ENCODE peak calls at places on chromosomes 3 and 15, in seven cellular contexts. One of them, this sample, is unnamed. For H3K4me1, the result is how much of the 10 kb centered on the place peaks cover.

GRCh38 chr15:84955089-84955848 is 26.4 kb upstream of the PDE8A start:
- DNase-seq in heart right ventricle: peak
- DNase-seq in right atrium auricular region: peak
- DNase-seq in H9: peak
- DNase-seq in upper lobe of right lung: peak
- DNase-seq in mammary epithelial cell: peak
- DNase-seq in HepG2: peak
- DNase-seq in this sample: peak

GRCh38 chr3:17744693-17745092 is 2.3 kb upstream of the TBC1D5 start:
- DNase-seq in heart right ventricle: no peak
- DNase-seq in HepG2: no peak
- DNase-seq in upper lobe of right lung: no peak
- DNase-seq in right atrium auricular region: no peak
- DNase-seq in H9: no peak
- DNase-seq in mammary epithelial cell: no peak
- DNase-seq in this sample: no peak

GRCh38 chr3:144737281-144737680 is 765.7 kb downstream of the DIPK2A start:
- DNase-seq in H9: no peak
- DNase-seq in right atrium auricular region: no peak
- DNase-seq in heart right ventricle: no peak
- DNase-seq in HepG2: no peak
- DNase-seq in upper lobe of right lung: no peak
- DNase-seq in mammary epithelial cell: no peak
- DNase-seq in this sample: no peak

GRCh38 chr3:96233679-96234078 is 580.7 kb upstream of the EPHA6 start:
- DNase-seq in mammary epithelial cell: no peak
- DNase-seq in heart right ventricle: no peak
- DNase-seq in HepG2: no peak
- DNase-seq in H9: no peak
- DNase-seq in right atrium auricular region: no peak
- DNase-seq in upper lobe of right lung: no peak
- DNase-seq in this sample: no peak

GRCh38 chr3:13045904-13046568 is 27.2 kb downstream of the IQSEC1 start:
- DNase-seq in heart right ventricle: no peak
- DNase-seq in upper lobe of right lung: no peak
- DNase-seq in mammary epithelial cell: no peak
- DNase-seq in HepG2: no peak
- DNase-seq in right atrium auricular region: no peak
- DNase-seq in H9: no peak
- DNase-seq in this sample: no peak

GRCh38 chr3:15977089-15977488 is 179.3 kb upstream of the ANKRD28 start:
- DNase-seq in upper lobe of right lung: no peak
- DNase-seq in right atrium auricular region: no peak
- DNase-seq in H9: no peak
- DNase-seq in heart right ventricle: no peak
- DNase-seq in mammary epithelial cell: no peak
- DNase-seq in HepG2: no peak
- DNase-seq in this sample: no peak

GRCh38 chr15:51675234-51675633 is 6.1 kb upstream of the SCG3 start:
- DNase-seq in heart right ventricle: no peak
- DNase-seq in mammary epithelial cell: no peak
- DNase-seq in right atrium auricular region: no peak
- DNase-seq in HepG2: no peak
- DNase-seq in upper lobe of right lung: no peak
- DNase-seq in H9: no peak
- DNase-seq in this sample: no peak

GRCh38 chr3:90184861-90185260 is 1077.4 kb downstream of the EPHA3 start:
- DNase-seq in mammary epithelial cell: peak
- DNase-seq in heart right ventricle: no peak
- DNase-seq in upper lobe of right lung: no peak
- DNase-seq in HepG2: no peak
- DNase-seq in H9: no peak
- DNase-seq in right atrium auricular region: no peak
- DNase-seq in this sample: no peak

GRCh38 chr3:149247929-149248691 is 26.5 kb upstream of the CP start:
- DNase-seq in upper lobe of right lung: no peak
- DNase-seq in heart right ventricle: no peak
- DNase-seq in H9: no peak
- DNase-seq in right atrium auricular region: no peak
- DNase-seq in mammary epithelial cell: peak
- DNase-seq in HepG2: peak
- DNase-seq in this sample: no peak

GRCh38 chr15:32794973-32795372 is 77.2 kb downstream of the GREM1 start:
- DNase-seq in upper lobe of right lung: no peak
- DNase-seq in HepG2: peak
- DNase-seq in mammary epithelial cell: peak
- DNase-seq in right atrium auricular region: no peak
- DNase-seq in H9: no peak
- DNase-seq in heart right ventricle: no peak
- DNase-seq in this sample: no peak

GRCh38 chr3:101020616-101021015 is 27.4 kb upstream of the ABI3BP start:
- DNase-seq in right atrium auricular region: no peak
- DNase-seq in HepG2: no peak
- DNase-seq in H9: no peak
- DNase-seq in upper lobe of right lung: no peak
- DNase-seq in heart right ventricle: no peak
- DNase-seq in mammary epithelial cell: no peak
- DNase-seq in this sample: no peak

GRCh38 chr3:32337501-32337900 is 54.2 kb upstream of the CMTM7 start:
- DNase-seq in HepG2: no peak
- DNase-seq in H9: no peak
- DNase-seq in heart right ventricle: no peak
- DNase-seq in mammary epithelial cell: no peak
- DNase-seq in upper lobe of right lung: no peak
- DNase-seq in right atrium auricular region: no peak
- DNase-seq in this sample: no peak

GRCh38 chr15:90225504-90226234 is 8.1 kb downstream of the CIB1 start:
- DNase-seq in upper lobe of right lung: no peak
- DNase-seq in mammary epithelial cell: no peak
- DNase-seq in right atrium auricular region: no peak
- DNase-seq in heart right ventricle: no peak
- DNase-seq in H9: no peak
- DNase-seq in HepG2: no peak
- DNase-seq in this sample: no peak

GRCh38 chr15:55499158-55499557 is 8.9 kb downstream of the DNAAF4 start:
- DNase-seq in HepG2: no peak
- DNase-seq in heart right ventricle: no peak
- DNase-seq in upper lobe of right lung: no peak
- DNase-seq in right atrium auricular region: no peak
- DNase-seq in H9: no peak
- DNase-seq in mammary epithelial cell: no peak
- DNase-seq in this sample: no peak

GRCh38 chr15:79779739-79780138 is 117.1 kb downstream of the MTHFS start:
- DNase-seq in H9: no peak
- DNase-seq in HepG2: no peak
- DNase-seq in heart right ventricle: no peak
- DNase-seq in mammary epithelial cell: no peak
- DNase-seq in right atrium auricular region: no peak
- DNase-seq in upper lobe of right lung: no peak
- DNase-seq in this sample: no peak

GRCh38 chr3:59006791-59007517 is 42.9 kb downstream of the CFAP20DC start:
- DNase-seq in right atrium auricular region: peak
- DNase-seq in mammary epithelial cell: peak
- DNase-seq in H9: no peak
- DNase-seq in HepG2: no peak
- DNase-seq in upper lobe of right lung: no peak
- DNase-seq in heart right ventricle: peak
- DNase-seq in this sample: no peak

GRCh38 chr3:114380233-114380645 is 86.4 kb downstream of the TIGIT start:
- DNase-seq in HepG2: no peak
- DNase-seq in right atrium auricular region: peak
- DNase-seq in heart right ventricle: peak
- DNase-seq in upper lobe of right lung: no peak
- DNase-seq in mammary epithelial cell: peak
- DNase-seq in H9: no peak
- DNase-seq in this sample: peak

GRCh38 chr3:149615731-149616221 is 42.0 kb downstream of the WWTR1 start:
- DNase-seq in HepG2: peak
- DNase-seq in heart right ventricle: no peak
- DNase-seq in upper lobe of right lung: no peak
- DNase-seq in H9: no peak
- DNase-seq in mammary epithelial cell: no peak
- DNase-seq in right atrium auricular region: no peak
- DNase-seq in this sample: no peak

GRCh38 chr3:57015912-57016311 is 44.6 kb upstream of the SPATA12 start:
- DNase-seq in heart right ventricle: no peak
- DNase-seq in upper lobe of right lung: no peak
- DNase-seq in mammary epithelial cell: no peak
- DNase-seq in right atrium auricular region: no peak
- DNase-seq in HepG2: no peak
- DNase-seq in H9: no peak
- DNase-seq in this sample: no peak

GRCh38 chr3:121768452-121768851 is 18.9 kb upstream of the GOLGB1 start:
- DNase-seq in heart right ventricle: no peak
- DNase-seq in upper lobe of right lung: no peak
- DNase-seq in HepG2: no peak
- DNase-seq in right atrium auricular region: no peak
- DNase-seq in mammary epithelial cell: no peak
- DNase-seq in H9: no peak
- DNase-seq in this sample: no peak

GRCh38 chr3:28915711-28916481 is 365.0 kb upstream of the RBMS3 start:
- DNase-seq in upper lobe of right lung: no peak
- DNase-seq in mammary epithelial cell: peak
- DNase-seq in H9: peak
- DNase-seq in heart right ventricle: no peak
- DNase-seq in right atrium auricular region: no peak
- DNase-seq in HepG2: no peak
- DNase-seq in this sample: no peak

GRCh38 chr15:67882487-67883227 is 42.8 kb upstream of the RNU6-1 start:
- DNase-seq in mammary epithelial cell: no peak
- DNase-seq in heart right ventricle: no peak
- DNase-seq in right atrium auricular region: no peak
- DNase-seq in HepG2: no peak
- DNase-seq in H9: no peak
- DNase-seq in upper lobe of right lung: no peak
- DNase-seq in this sample: peak

GRCh38 chr3:197186887-197187588 is 111.4 kb downstream of the DLG1 start:
- DNase-seq in heart right ventricle: no peak
- DNase-seq in H9: no peak
- DNase-seq in right atrium auricular region: no peak
- DNase-seq in mammary epithelial cell: peak
- DNase-seq in upper lobe of right lung: no peak
- DNase-seq in HepG2: peak
- DNase-seq in this sample: no peak

GRCh38 chr3:4531478-4532025 is 38.4 kb downstream of the ITPR1 start:
- DNase-seq in upper lobe of right lung: no peak
- DNase-seq in heart right ventricle: no peak
- DNase-seq in mammary epithelial cell: peak
- DNase-seq in H9: no peak
- DNase-seq in right atrium auricular region: no peak
- DNase-seq in HepG2: no peak
- DNase-seq in this sample: no peak

GRCh38 chr3:4627651-4628375 is 134.7 kb downstream of the ITPR1 start:
- DNase-seq in H9: no peak
- DNase-seq in right atrium auricular region: no peak
- DNase-seq in HepG2: no peak
- DNase-seq in mammary epithelial cell: no peak
- DNase-seq in heart right ventricle: no peak
- DNase-seq in upper lobe of right lung: no peak
- DNase-seq in this sample: no peak

GRCh38 chr15:30788595-30788994 is 115.1 kb upstream of the FAN1 start:
- DNase-seq in upper lobe of right lung: no peak
- DNase-seq in heart right ventricle: no peak
- DNase-seq in mammary epithelial cell: no peak
- DNase-seq in right atrium auricular region: no peak
- DNase-seq in HepG2: no peak
- DNase-seq in H9: no peak
- DNase-seq in this sample: no peak

GRCh38 chr3:160538906-160539305 is 26.5 kb downstream of the KPNA4 start:
- DNase-seq in mammary epithelial cell: no peak
- DNase-seq in right atrium auricular region: no peak
- DNase-seq in heart right ventricle: no peak
- DNase-seq in upper lobe of right lung: no peak
- DNase-seq in H9: no peak
- DNase-seq in HepG2: no peak
- DNase-seq in this sample: no peak
- TF ChIP-seq CTCF in mammary epithelial cell: no peak
- TF ChIP-seq CTCF in right atrium auricular region: no peak
- TF ChIP-seq CTCF in heart right ventricle: no peak
- TF ChIP-seq CTCF in upper lobe of right lung: no peak
- TF ChIP-seq CTCF in H9: no peak
- TF ChIP-seq CTCF in HepG2: no peak
- TF ChIP-seq CTCF in this sample: no peak

GRCh38 chr3:182723596-182723995 is 69.7 kb upstream of the ATP11B start:
- DNase-seq in H9: no peak
- DNase-seq in right atrium auricular region: no peak
- DNase-seq in upper lobe of right lung: no peak
- DNase-seq in HepG2: no peak
- DNase-seq in mammary epithelial cell: no peak
- DNase-seq in heart right ventricle: no peak
- DNase-seq in this sample: no peak
- H3K4me1 ChIP-seq in H9: under half
- H3K4me1 ChIP-seq in right atrium auricular region: under half
- H3K4me1 ChIP-seq in upper lobe of right lung: under half
- H3K4me1 ChIP-seq in HepG2: under half
- H3K4me1 ChIP-seq in mammary epithelial cell: under half
- H3K4me1 ChIP-seq in heart right ventricle: under half
- H3K4me1 ChIP-seq in this sample: under half

GRCh38 chr3:44478606-44479094 is 1.2 kb upstream of the ZNF445 start:
- DNase-seq in upper lobe of right lung: no peak
- DNase-seq in right atrium auricular region: no peak
- DNase-seq in HepG2: peak
- DNase-seq in H9: no peak
- DNase-seq in mammary epithelial cell: no peak
- DNase-seq in heart right ventricle: no peak
- DNase-seq in this sample: no peak

GRCh38 chr3:44477312-44478030 is at the start of gene ZNF445:
- DNase-seq in H9: peak
- DNase-seq in HepG2: peak
- DNase-seq in right atrium auricular region: peak
- DNase-seq in mammary epithelial cell: peak
- DNase-seq in heart right ventricle: peak
- DNase-seq in upper lobe of right lung: peak
- DNase-seq in this sample: peak

GRCh38 chr3:44476963-44477311 is 533 bp downstream of the ZNF445 start:
- DNase-seq in heart right ventricle: no peak
- DNase-seq in upper lobe of right lung: no peak
- DNase-seq in right atrium auricular region: no peak
- DNase-seq in HepG2: no peak
- DNase-seq in mammary epithelial cell: no peak
- DNase-seq in H9: no peak
- DNase-seq in this sample: no peak

GRCh38 chr3:44478055-44478468 is 592 bp upstream of the ZNF445 start:
- DNase-seq in upper lobe of right lung: no peak
- DNase-seq in HepG2: peak
- DNase-seq in mammary epithelial cell: no peak
- DNase-seq in right atrium auricular region: no peak
- DNase-seq in heart right ventricle: no peak
- DNase-seq in H9: no peak
- DNase-seq in this sample: no peak

GRCh38 chr3:44476181-44476599 is 1.3 kb downstream of the ZNF445 start:
- DNase-seq in upper lobe of right lung: no peak
- DNase-seq in HepG2: no peak
- DNase-seq in right atrium auricular region: no peak
- DNase-seq in heart right ventricle: no peak
- DNase-seq in H9: no peak
- DNase-seq in mammary epithelial cell: peak
- DNase-seq in this sample: no peak
- TF ChIP-seq CTCF in upper lobe of right lung: no peak
- TF ChIP-seq CTCF in HepG2: no peak
- TF ChIP-seq CTCF in right atrium auricular region: no peak
- TF ChIP-seq CTCF in heart right ventricle: no peak
- TF ChIP-seq CTCF in H9: no peak
- TF ChIP-seq CTCF in mammary epithelial cell: no peak
- TF ChIP-seq CTCF in this sample: no peak

GRCh38 chr3:63981980-63982379 is 41.3 kb downstream of the PSMD6 start:
- DNase-seq in heart right ventricle: no peak
- DNase-seq in upper lobe of right lung: no peak
- DNase-seq in mammary epithelial cell: no peak
- DNase-seq in HepG2: no peak
- DNase-seq in right atrium auricular region: no peak
- DNase-seq in H9: no peak
- DNase-seq in this sample: no peak
- H3K4me1 ChIP-seq in heart right ventricle: under half
- H3K4me1 ChIP-seq in upper lobe of right lung: under half
- H3K4me1 ChIP-seq in mammary epithelial cell: under half
- H3K4me1 ChIP-seq in HepG2: under half
- H3K4me1 ChIP-seq in right atrium auricular region: under half
- H3K4me1 ChIP-seq in H9: under half
- H3K4me1 ChIP-seq in this sample: under half

This sample was measured in uterus.